ENCODE peak calls at places on chromosomes 4 and X, in ten cellular contexts. One of them, this sample, is unnamed.

GRCh38 chr4:176981551-176981950 is 188.8 kb upstream of the VEGFC start:
- DNase-seq in mesenteric fat pad: no peak
- DNase-seq in stimulated activated CD8-positive, alpha-beta memory T cell treated with anti-CD3 and anti-CD28 coated beads, Interleukin-2, amount 100 ng/mL, for 48 hours: no peak
- DNase-seq in activated gamma-delta T cell treated with anti-CD3 and anti-CD28 coated beads, Interleukin-2, amount 50 U/mL, for 16 hours: no peak
- DNase-seq in neural crest cell: no peak
- DNase-seq in NCI-H774: no peak
- DNase-seq in astrocyte of the spinal cord: no peak
- DNase-seq in AG20443: peak
- DNase-seq in upper lobe of left lung: no peak
- DNase-seq in smooth muscle cell of the brain vasculature: no peak
- DNase-seq in this sample: no peak

GRCh38 chr4:99845179-99845578 is 28.6 kb downstream of the DAPP1 start:
- DNase-seq in mesenteric fat pad: no peak
- DNase-seq in stimulated activated CD8-positive, alpha-beta memory T cell treated with anti-CD3 and anti-CD28 coated beads, Interleukin-2, amount 100 ng/mL, for 48 hours: no peak
- DNase-seq in activated gamma-delta T cell treated with anti-CD3 and anti-CD28 coated beads, Interleukin-2, amount 50 U/mL, for 16 hours: no peak
- DNase-seq in neural crest cell: no peak
- DNase-seq in NCI-H774: no peak
- DNase-seq in astrocyte of the spinal cord: no peak
- DNase-seq in AG20443: no peak
- DNase-seq in upper lobe of left lung: no peak
- DNase-seq in smooth muscle cell of the brain vasculature: no peak
- DNase-seq in this sample: no peak

GRCh38 chrX:133838761-133839676 is 146.4 kb downstream of the GPC3 start:
- DNase-seq in mesenteric fat pad: no peak
- DNase-seq in stimulated activated CD8-positive, alpha-beta memory T cell treated with anti-CD3 and anti-CD28 coated beads, Interleukin-2, amount 100 ng/mL, for 48 hours: no peak
- DNase-seq in activated gamma-delta T cell treated with anti-CD3 and anti-CD28 coated beads, Interleukin-2, amount 50 U/mL, for 16 hours: peak
- DNase-seq in neural crest cell: peak
- DNase-seq in NCI-H774: no peak
- DNase-seq in astrocyte of the spinal cord: peak
- DNase-seq in AG20443: peak
- DNase-seq in upper lobe of left lung: no peak
- DNase-seq in smooth muscle cell of the brain vasculature: peak
- DNase-seq in this sample: no peak

GRCh38 chrX:17563515-17563914 is 173.8 kb upstream of the SCML1 start:
- DNase-seq in mesenteric fat pad: no peak
- DNase-seq in stimulated activated CD8-positive, alpha-beta memory T cell treated with anti-CD3 and anti-CD28 coated beads, Interleukin-2, amount 100 ng/mL, for 48 hours: no peak
- DNase-seq in activated gamma-delta T cell treated with anti-CD3 and anti-CD28 coated beads, Interleukin-2, amount 50 U/mL, for 16 hours: no peak
- DNase-seq in neural crest cell: no peak
- DNase-seq in NCI-H774: no peak
- DNase-seq in astrocyte of the spinal cord: peak
- DNase-seq in AG20443: no peak
- DNase-seq in upper lobe of left lung: no peak
- DNase-seq in smooth muscle cell of the brain vasculature: no peak
- DNase-seq in this sample: no peak

GRCh38 chr4:2789351-2789750 is 3.5 kb upstream of the SH3BP2 start:
- DNase-seq in mesenteric fat pad: no peak
- DNase-seq in stimulated activated CD8-positive, alpha-beta memory T cell treated with anti-CD3 and anti-CD28 coated beads, Interleukin-2, amount 100 ng/mL, for 48 hours: no peak
- DNase-seq in activated gamma-delta T cell treated with anti-CD3 and anti-CD28 coated beads, Interleukin-2, amount 50 U/mL, for 16 hours: no peak
- DNase-seq in neural crest cell: no peak
- DNase-seq in NCI-H774: no peak
- DNase-seq in astrocyte of the spinal cord: no peak
- DNase-seq in AG20443: no peak
- DNase-seq in upper lobe of left lung: no peak
- DNase-seq in smooth muscle cell of the brain vasculature: no peak
- DNase-seq in this sample: no peak

GRCh38 chr4:84495448-84496221 is 3.5 kb downstream of the NKX6-1 start:
- DNase-seq in mesenteric fat pad: no peak
- DNase-seq in stimulated activated CD8-positive, alpha-beta memory T cell treated with anti-CD3 and anti-CD28 coated beads, Interleukin-2, amount 100 ng/mL, for 48 hours: no peak
- DNase-seq in activated gamma-delta T cell treated with anti-CD3 and anti-CD28 coated beads, Interleukin-2, amount 50 U/mL, for 16 hours: no peak
- DNase-seq in neural crest cell: no peak
- DNase-seq in NCI-H774: no peak
- DNase-seq in astrocyte of the spinal cord: peak
- DNase-seq in AG20443: no peak
- DNase-seq in upper lobe of left lung: no peak
- DNase-seq in smooth muscle cell of the brain vasculature: no peak
- DNase-seq in this sample: no peak

GRCh38 chrX:154717824-154718223 is 33.1 kb downstream of the GAB3 start:
- DNase-seq in mesenteric fat pad: no peak
- DNase-seq in stimulated activated CD8-positive, alpha-beta memory T cell treated with anti-CD3 and anti-CD28 coated beads, Interleukin-2, amount 100 ng/mL, for 48 hours: no peak
- DNase-seq in activated gamma-delta T cell treated with anti-CD3 and anti-CD28 coated beads, Interleukin-2, amount 50 U/mL, for 16 hours: no peak
- DNase-seq in neural crest cell: no peak
- DNase-seq in NCI-H774: no peak
- DNase-seq in astrocyte of the spinal cord: peak
- DNase-seq in AG20443: no peak
- DNase-seq in upper lobe of left lung: no peak
- DNase-seq in smooth muscle cell of the brain vasculature: no peak
- DNase-seq in this sample: no peak

GRCh38 chr4:90181644-90182043 is 54.5 kb downstream of the CCSER1 start:
- DNase-seq in mesenteric fat pad: no peak
- DNase-seq in stimulated activated CD8-positive, alpha-beta memory T cell treated with anti-CD3 and anti-CD28 coated beads, Interleukin-2, amount 100 ng/mL, for 48 hours: no peak
- DNase-seq in activated gamma-delta T cell treated with anti-CD3 and anti-CD28 coated beads, Interleukin-2, amount 50 U/mL, for 16 hours: no peak
- DNase-seq in neural crest cell: no peak
- DNase-seq in NCI-H774: no peak
- DNase-seq in astrocyte of the spinal cord: no peak
- DNase-seq in AG20443: no peak
- DNase-seq in upper lobe of left lung: no peak
- DNase-seq in smooth muscle cell of the brain vasculature: no peak
- DNase-seq in this sample: no peak

This sample was measured in activated T-helper 1 cell treated with Interleukin-2 at 50 U/mL for 16 hours.